ENCODE peak calls at places on chromosomes 3 and 15, in four cellular contexts. B, S, A and J are unnamed samples.

GRCh38 chr3:27641888-27642601 is 80.1 kb downstream of the EOMES start:
- DNase-seq in S (no peak), A (no peak), B (no peak), J (no peak)

GRCh38 chr3:151974067-151974466 is 100.6 kb downstream of the SUCNR1 start:
- DNase-seq in A (no peak), S (peak; percentile 36), B (no peak), J (no peak)

GRCh38 chr15:77866596-77867125 is 210.8 kb downstream of the TBC1D2B start:
- DNase-seq in S (no peak), B (no peak), A (no peak), J (no peak)

GRCh38 chr3:115164374-115165221 is 17.5 kb upstream of the ZBTB20 start:
- DNase-seq in A (no peak), B (no peak), S (no peak), J (no peak)

GRCh38 chr3:52233968-52234367 is 5.0 kb downstream of the TWF2 start:
- DNase-seq in A (no peak), B (no peak), S (no peak), J (no peak)

GRCh38 chr3:15983232-15983631 is 185.5 kb upstream of the ANKRD28 start:
- DNase-seq in B (no peak), S (peak; percentile 78), A (no peak), J (peak; percentile 24)

GRCh38 chr3:55817177-55817576 is 330.1 kb upstream of the WNT5A start:
- DNase-seq in S (no peak), B (no peak), A (no peak), J (no peak)

GRCh38 chr15:47266556-47266955 is 450.7 kb upstream of the SEMA6D start:
- DNase-seq in B (no peak), S (no peak), A (no peak), J (no peak)

GRCh38 chr15:73078722-73079121 is 26.5 kb downstream of the NEO1 start:
- DNase-seq in A (no peak), B (peak; percentile 73), S (peak; percentile 90), J (no peak)

GRCh38 chr3:141241248-141242034 is 9.8 kb downstream of the PXYLP1 start:
- DNase-seq in S (no peak), A (no peak), B (no peak), J (no peak)

GRCh38 chr15:90413411-90414379 is 25.7 kb downstream of the IQGAP1 start:
- DNase-seq in A (no peak), B (no peak), S (peak; percentile 69), J (no peak)

GRCh38 chr15:47688573-47689086 is 28.7 kb upstream of the SEMA6D start:
- DNase-seq in S (peak; percentile 83), A (no peak), B (no peak), J (no peak)

GRCh38 chr15:51025454-51025846 is 69.3 kb downstream of the TNFAIP8L3 start:
- DNase-seq in A (no peak), B (no peak), S (no peak), J (no peak)

GRCh38 chr3:48429416-48430358 is at the start of gene PLXNB1:
- DNase-seq in B (peak; percentile 97), A (peak; percentile 42), S (peak; percentile 71), J (peak; percentile 93)

GRCh38 chr15:52023169-52023922 is 4.3 kb downstream of the MAPK6 start:
- DNase-seq in A (no peak), B (no peak), S (no peak), J (no peak)

GRCh38 chr3:81550415-81550814 is 211.0 kb downstream of the GBE1 start:
- DNase-seq in A (no peak), S (peak; percentile 20), B (no peak), J (no peak)

GRCh38 chr15:29570121-29570930 is 251.9 kb downstream of the TJP1 start:
- DNase-seq in A (no peak), S (no peak), B (no peak), J (peak; percentile 76)

GRCh38 chr3:157329541-157329940 is 107.1 kb upstream of the PTX3 start:
- DNase-seq in B (no peak), S (no peak), A (no peak), J (no peak)

GRCh38 chr3:194082596-194083220 is 53.2 kb upstream of the HES1 start:
- DNase-seq in S (peak; percentile 13), B (no peak), A (no peak), J (peak; percentile 42)

GRCh38 chr3:170040283-170040907 is 2.6 kb downstream of the GPR160 start:
- DNase-seq in A (no peak), S (no peak), B (no peak), J (no peak)

GRCh38 chr3:106824856-106825255 is 552.4 kb upstream of the CCDC54 start:
- DNase-seq in A (no peak), S (peak; percentile 65), B (peak; percentile 3), J (no peak)

GRCh38 chr15:77543159-77543882 is 89.4 kb downstream of the LINGO1 start:
- DNase-seq in S (peak; percentile 78), A (peak; percentile 97), B (peak; percentile 73), J (peak; percentile 95)

GRCh38 chr3:160226026-160226739 is 961 bp downstream of the C3orf80 start:
- DNase-seq in S (no peak), B (no peak), A (no peak), J (peak; percentile 78)

GRCh38 chr15:32857732-32858131 is 139.9 kb downstream of the GREM1 start:
- DNase-seq in S (no peak), A (no peak), B (no peak), J (no peak)

GRCh38 chr3:108131105-108131794 is 40.4 kb upstream of the CD47 start:
- DNase-seq in B (no peak), S (peak; percentile 96), A (no peak), J (no peak)

GRCh38 chr3:28278918-28279317 is 37.5 kb downstream of the CMC1 start:
- DNase-seq in A (no peak), S (no peak), B (no peak), J (no peak)

GRCh38 chr15:67082007-67082536 is 16.7 kb downstream of the SMAD3 start:
- DNase-seq in S (no peak), B (no peak), A (no peak), J (no peak)

DNA sequence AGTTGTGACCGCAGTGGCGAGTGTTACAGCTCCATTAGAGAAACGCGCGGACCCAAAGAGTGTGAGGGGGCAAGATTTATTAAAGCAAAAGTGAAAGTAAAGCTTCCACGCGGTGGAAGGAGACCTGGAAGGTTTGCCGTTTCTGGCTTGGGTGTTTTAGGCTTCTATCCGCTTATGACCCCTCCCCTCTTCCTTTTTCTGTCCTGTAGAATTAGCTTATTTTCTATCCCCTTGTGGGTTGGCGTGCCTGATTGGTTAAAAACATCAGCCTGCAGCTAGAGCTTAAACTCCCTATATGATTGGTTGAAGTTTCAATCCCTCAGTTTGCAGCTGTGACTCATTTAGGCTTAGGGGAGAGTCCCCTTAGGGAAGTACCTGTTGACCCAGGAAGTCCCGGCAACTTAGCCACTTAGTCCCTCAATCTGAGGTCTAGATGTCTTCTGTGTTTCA is 39.6 kb downstream of the C3orf38 start:
- DNase-seq in A (no peak), B (peak; percentile 85), S (no peak), J (peak; percentile 19)
- H3K4me3 ChIP-seq in A (peak overlapping the region; percentile 20), B (peak overlapping the region; percentile 70), S (no peak overlapping the region), J (peak overlapping the region; percentile 62)

DNA sequence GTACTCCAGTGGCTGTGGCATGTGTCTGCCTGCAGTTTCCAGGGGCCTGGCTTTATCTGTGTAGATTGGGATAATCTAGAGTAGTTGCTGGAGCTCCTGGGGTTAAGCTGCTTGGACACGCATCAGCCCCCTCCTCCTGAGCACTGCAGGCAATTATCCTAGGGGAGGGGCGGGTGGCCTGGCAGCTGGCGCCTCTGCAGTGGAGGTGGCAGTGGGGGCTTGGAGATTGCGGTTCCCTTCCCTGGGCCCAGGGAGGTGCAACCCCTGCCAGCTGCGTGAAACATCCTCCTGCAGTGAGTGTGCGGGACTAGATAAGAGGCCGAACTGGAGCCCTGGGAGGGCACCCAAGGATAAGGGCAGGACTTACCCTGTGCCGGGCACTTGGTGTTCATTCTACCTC is 68.2 kb downstream of the EFCAB12 start:
- DNase-seq in A (no peak), B (no peak), S (no peak), J (peak; percentile 65)
- TF ChIP-seq RFX5 in A (no peak), B (no peak), S (no peak), J (no peak)

DNA sequence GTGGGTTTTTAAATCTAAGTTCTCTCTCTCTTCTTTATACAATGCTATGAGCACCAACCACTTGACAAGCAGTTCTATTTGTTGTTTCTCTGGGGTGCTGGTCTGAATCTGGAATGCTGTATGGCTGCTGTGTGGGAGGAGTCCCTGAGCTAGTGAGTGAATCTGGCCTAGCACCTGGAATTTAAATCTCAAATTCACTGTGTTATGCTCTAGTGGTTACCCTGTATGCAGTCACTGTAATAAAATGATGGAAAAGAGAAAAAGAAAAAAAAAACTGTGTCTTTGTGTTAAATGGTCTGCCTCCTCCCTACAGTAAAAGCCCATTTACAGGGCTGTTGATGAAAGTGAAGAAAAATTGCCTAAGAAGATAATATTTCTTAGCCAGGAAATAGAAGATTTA is 155.0 kb downstream of the ATP8B4 start:
- DNase-seq in A (no peak), S (no peak), B (no peak), J (no peak)
- H3K4me3 ChIP-seq in A (no peak overlapping the region), S (no peak overlapping the region), B (no peak overlapping the region), J (no peak overlapping the region)

GRCh38 chr15:69758291-69758771 is 305.7 kb downstream of the RPLP1 start:
- DNase-seq in A (no peak), B (no peak), S (peak; percentile 21), J (no peak)
- TF ChIP-seq RFX5 in A (no peak), B (no peak), S (no peak), J (no peak)

DNA sequence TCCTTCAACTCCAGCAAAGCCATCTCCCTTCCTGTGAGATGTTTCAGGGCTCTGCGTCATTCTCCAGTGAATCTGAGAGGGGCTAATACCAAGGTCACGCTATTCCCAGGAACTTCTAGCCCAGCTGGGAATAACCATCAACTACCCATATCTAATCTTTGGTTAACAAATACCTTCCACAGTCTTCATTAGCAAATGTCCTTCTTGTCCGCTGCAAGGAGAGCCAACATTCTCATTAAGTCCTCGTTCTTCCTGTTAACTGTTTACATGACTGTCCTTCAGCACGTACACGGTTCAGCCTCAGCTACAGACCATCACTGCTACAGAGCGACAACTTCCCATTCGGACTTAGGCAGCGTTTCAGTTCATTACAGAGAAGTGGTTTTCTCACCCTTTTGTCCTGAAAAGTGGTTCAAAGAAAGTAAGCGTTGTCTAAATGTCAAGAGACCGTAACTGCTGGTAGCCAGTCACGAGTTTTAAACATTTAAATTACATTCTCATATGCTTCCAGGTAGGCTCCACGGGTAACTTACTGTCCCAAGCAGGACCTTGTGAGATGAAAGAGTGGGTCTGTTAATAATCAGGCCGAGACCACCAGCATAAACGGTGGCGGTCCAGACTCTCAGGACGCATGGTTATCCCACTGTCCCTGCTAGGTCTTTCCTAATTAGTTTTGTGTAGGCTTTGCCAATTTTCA is 63.9 kb downstream of the CHSY1 start:
- DNase-seq in B (no peak), A (no peak), S (peak; percentile 99), J (no peak)
- H3K4me3 ChIP-seq in B (no peak overlapping the region), A (no peak overlapping the region), S (peak overlapping the region; percentile 29), J (no peak overlapping the region)

DNA sequence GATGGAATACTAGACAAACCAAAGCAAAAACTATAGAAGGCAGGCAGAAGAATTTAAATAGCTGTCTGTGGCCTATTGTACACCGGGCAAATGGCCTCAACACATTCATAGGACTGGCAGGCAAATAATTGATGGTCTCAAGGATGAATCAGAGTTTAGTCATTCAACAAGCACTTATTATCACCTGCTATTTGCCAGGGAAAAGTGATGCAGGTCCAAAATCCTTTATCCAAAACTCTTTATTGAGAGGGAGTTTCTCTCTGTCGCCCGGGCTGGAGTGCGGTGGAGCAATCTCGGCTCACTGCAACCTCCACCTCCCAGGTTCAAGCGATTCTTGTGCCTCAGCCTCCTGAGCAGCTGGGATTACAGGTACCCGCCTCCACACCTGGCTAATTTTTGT is 2.3 kb downstream of the EIF2AK4 start:
- DNase-seq in A (no peak), S (peak; percentile 64), B (no peak), J (no peak)
- TF ChIP-seq RFX5 in A (no peak), S (no peak), B (no peak), J (no peak)